ENCODE peak calls at places on chromosomes 13 and 19, in ten cellular contexts. N, Y, B, O, M, H, X, G, J and V are unnamed samples.

GRCh38 chr19:15260939-15261338 is 28.7 kb upstream of the EPHX3 start:
- DNase-seq in X (peak; percentile 35), B (no peak), N (no peak), O (peak; percentile 30), M (no peak), H (no peak), J (peak; percentile 34), G (peak; percentile 34), Y (no peak), V (no peak)

GRCh38 chr19:48341006-48341405 is 15.7 kb downstream of the EMP3 start:
- DNase-seq in O (no peak), X (no peak), J (no peak), B (no peak), M (no peak), H (peak; percentile 69), Y (no peak), N (no peak), G (no peak), V (no peak)

GRCh38 chr13:110319397-110319773 is 12.3 kb downstream of the COL4A2 start:
- DNase-seq in M (no peak), B (no peak), G (no peak), J (no peak), O (no peak), H (no peak), X (no peak), N (no peak), Y (no peak), V (no peak)

GRCh38 chr19:52231154-52231565 is 38.2 kb upstream of the ZNF766 start:
- DNase-seq in M (no peak), J (no peak), H (no peak), B (no peak), Y (no peak), N (no peak), O (no peak), G (no peak), X (no peak), V (no peak)

GRCh38 chr19:11382898-11383705 is 1.0 kb downstream of the EPOR start:
- DNase-seq in N (peak; percentile 57), B (no peak), J (peak; percentile 61), M (no peak), O (peak; percentile 68), G (peak; percentile 68), X (peak; percentile 56), H (no peak), Y (peak; percentile 75), V (no peak)

GRCh38 chr13:93552596-93552995 is 326.0 kb downstream of the GPC6 start:
- DNase-seq in N (no peak), X (no peak), J (no peak), Y (no peak), B (no peak), O (no peak), M (no peak), H (no peak), G (no peak), V (no peak)

GRCh38 chr13:76473552-76474134 is 412.6 kb downstream of the KCTD12 start:
- DNase-seq in Y (peak; percentile 87), H (no peak), X (peak; percentile 93), O (peak; percentile 91), B (peak; percentile 19), G (peak; percentile 86), M (peak; percentile 89), N (peak; percentile 61), J (peak; percentile 72), V (peak; percentile 61)

GRCh38 chr19:11578342-11579142 is 1.1 kb upstream of the ACP5 start:
- DNase-seq in Y (no peak), G (peak; percentile 25), O (no peak), M (no peak), B (no peak), N (peak; percentile 34), J (peak; percentile 33), H (no peak), X (no peak), V (no peak)

GRCh38 chr13:66886248-66886647 is 343.9 kb downstream of the PCDH9 start:
- DNase-seq in J (no peak), Y (no peak), N (no peak), H (peak; percentile 47), G (peak; percentile 3), B (no peak), M (peak; percentile 83), O (peak; percentile 29), X (peak; percentile 77), V (peak; percentile 45)

GRCh38 chr13:111336666-111337065 is 16.2 kb downstream of the TEX29 start:
- DNase-seq in Y (no peak), O (no peak), H (no peak), M (no peak), N (no peak), B (peak; percentile 20), X (no peak), G (no peak), J (peak; percentile 6), V (no peak)

GRCh38 chr19:52492201-52492960 is 35.1 kb upstream of the ZNF808 start:
- DNase-seq in H (no peak), G (peak; percentile 91), J (peak; percentile 29), X (no peak), N (peak; percentile 10), O (no peak), M (no peak), B (no peak), Y (no peak), V (no peak)

GRCh38 chr13:73754727-73755292 is 379.4 kb downstream of the KLF12 start:
- DNase-seq in Y (no peak), N (no peak), J (peak; percentile 49), H (no peak), B (no peak), M (peak; percentile 57), X (peak; percentile 79), O (peak; percentile 83), G (peak; percentile 64), V (no peak)

GRCh38 chr13:113153810-113154748 is 4.4 kb upstream of the PROZ start:
- DNase-seq in Y (peak; percentile 88), O (peak; percentile 63), H (peak; percentile 82), G (peak; percentile 84), J (peak; percentile 91), X (peak; percentile 77), M (peak; percentile 90), N (peak; percentile 43), B (peak; percentile 31), V (peak; percentile 73)